ENCODE peak calls at places on chromosome 11, in eight cellular contexts. W, U, D, J, L, K, A and F are unnamed samples.

GRCh38 chr11:105449100-105449734 is 160.7 kb upstream of the GRIA4 start:
- DNase-seq in W (no peak), U (no peak), D (no peak), J (no peak), L (no peak), K (no peak), A (no peak), F (no peak)

GRCh38 chr11:38582151-38582550 is 1984.1 kb upstream of the RAG2 start:
- DNase-seq in W (no peak), U (no peak), D (no peak), J (no peak), L (no peak), K (no peak), A (no peak), F (no peak)

GRCh38 chr11:68373810-68374501 is 61.6 kb downstream of the LRP5 start:
- DNase-seq in W (no peak), U (peak; percentile 32), D (no peak), J (no peak), L (no peak), K (peak; percentile 21), A (peak; percentile 36), F (no peak)

GRCh38 chr11:113417428-113417827 is 29.8 kb downstream of the ANKK1 start:
- DNase-seq in W (no peak), U (no peak), D (no peak), J (no peak), L (no peak), K (no peak), A (no peak), F (no peak)

GRCh38 chr11:2762451-2762850 is 62.7 kb upstream of the KCNQ1OT1 start:
- DNase-seq in W (no peak), U (no peak), D (no peak), J (no peak), L (no peak), K (no peak), A (no peak), F (no peak)

GRCh38 chr11:43577566-43578264 is 102.8 kb upstream of the HSD17B12 start:
- DNase-seq in W (no peak), U (no peak), D (no peak), J (no peak), L (no peak), K (no peak), A (no peak), F (no peak)

GRCh38 chr11:5339771-5340322 is 3.5 kb downstream of the OR51B5 start:
- DNase-seq in W (no peak), U (no peak), D (no peak), J (no peak), L (no peak), K (no peak), A (no peak), F (no peak)

GRCh38 chr11:125494033-125494364 is 2.1 kb downstream of the FEZ1 start:
- DNase-seq in W (no peak), U (no peak), D (no peak), J (no peak), L (no peak), K (no peak), A (no peak), F (no peak)

GRCh38 chr11:102762414-102762813 is 18.0 kb downstream of the MMP10 start:
- DNase-seq in W (no peak), U (peak; percentile 41), D (no peak), J (no peak), L (no peak), K (no peak), A (no peak), F (no peak)

GRCh38 chr11:19546325-19546724 is 166.3 kb upstream of the NAV2 start:
- DNase-seq in W (no peak), U (peak; percentile 65), D (no peak), J (no peak), L (no peak), K (no peak), A (no peak), F (no peak)

GRCh38 chr11:33323421-33323820 is 66.2 kb downstream of the HIPK3 start:
- DNase-seq in W (no peak), U (no peak), D (no peak), J (no peak), L (no peak), K (no peak), A (no peak), F (no peak)